ENCODE peak calls at places on chromosomes 11 and 22, in six cellular contexts. E, Q, J, G, O and P are unnamed samples.

GRCh38 chr22:37472418-37473006 is 13.7 kb downstream of the MFNG start:
- DNase-seq in E (peak; percentile 56), Q (peak; percentile 81), J (no peak), G (peak; percentile 49), O (peak; percentile 54), P (peak; percentile 69)

GRCh38 chr22:30471616-30472318 is at the start of gene SEC14L3:
- DNase-seq in E (no peak), Q (no peak), J (no peak), G (no peak), O (no peak), P (no peak)

GRCh38 chr11:2777396-2777795 is 77.6 kb upstream of the KCNQ1OT1 start:
- DNase-seq in E (peak; percentile 17), Q (no peak), J (no peak), G (peak; percentile 42), O (peak; percentile 60), P (no peak)

GRCh38 chr11:2325123-2325522 is 23.3 kb downstream of the TSPAN32 start:
- DNase-seq in E (no peak), Q (no peak), J (no peak), G (no peak), O (no peak), P (no peak)

GRCh38 chr11:25970726-25971508 is 361.0 kb upstream of the ANO3 start:
- DNase-seq in E (no peak), Q (peak; percentile 51), J (no peak), G (no peak), O (peak; percentile 33), P (no peak)

GRCh38 chr11:115912484-115912945 is 408.3 kb upstream of the CADM1 start:
- DNase-seq in E (peak; percentile 48), Q (peak; percentile 62), J (no peak), G (no peak), O (no peak), P (peak; percentile 46)

GRCh38 chr11:47248664-47249377 is at the start of gene ACP2:
- DNase-seq in E (peak; percentile 84), Q (peak; percentile 96), J (peak; percentile 79), G (peak; percentile 96), O (peak; percentile 83), P (peak; percentile 90)

GRCh38 chr11:113105584-113105983 is 144.4 kb downstream of the NCAM1 start:
- DNase-seq in E (no peak), Q (no peak), J (no peak), G (no peak), O (no peak), P (no peak)

GRCh38 chr11:62402226-62402625 is 16.6 kb upstream of the SCGB1A1 start:
- DNase-seq in E (no peak), Q (no peak), J (no peak), G (peak; percentile 57), O (no peak), P (no peak)

GRCh38 chr11:116913000-116913399 is 75.6 kb upstream of the APOA1 start:
- DNase-seq in E (no peak), Q (no peak), J (no peak), G (peak; percentile 90), O (peak; percentile 91), P (no peak)

GRCh38 chr22:20569059-20570058 is 61.9 kb downstream of the MED15 start:
- DNase-seq in E (peak; percentile 83), Q (no peak), J (peak; percentile 78), G (peak; percentile 99), O (peak; percentile 90), P (no peak)

GRCh38 chr22:37166675-37167066 is 17.0 kb upstream of the IL2RB start:
- DNase-seq in E (peak; percentile 87), Q (peak; percentile 84), J (no peak), G (peak; percentile 80), O (peak; percentile 75), P (peak; percentile 86)

DNA sequence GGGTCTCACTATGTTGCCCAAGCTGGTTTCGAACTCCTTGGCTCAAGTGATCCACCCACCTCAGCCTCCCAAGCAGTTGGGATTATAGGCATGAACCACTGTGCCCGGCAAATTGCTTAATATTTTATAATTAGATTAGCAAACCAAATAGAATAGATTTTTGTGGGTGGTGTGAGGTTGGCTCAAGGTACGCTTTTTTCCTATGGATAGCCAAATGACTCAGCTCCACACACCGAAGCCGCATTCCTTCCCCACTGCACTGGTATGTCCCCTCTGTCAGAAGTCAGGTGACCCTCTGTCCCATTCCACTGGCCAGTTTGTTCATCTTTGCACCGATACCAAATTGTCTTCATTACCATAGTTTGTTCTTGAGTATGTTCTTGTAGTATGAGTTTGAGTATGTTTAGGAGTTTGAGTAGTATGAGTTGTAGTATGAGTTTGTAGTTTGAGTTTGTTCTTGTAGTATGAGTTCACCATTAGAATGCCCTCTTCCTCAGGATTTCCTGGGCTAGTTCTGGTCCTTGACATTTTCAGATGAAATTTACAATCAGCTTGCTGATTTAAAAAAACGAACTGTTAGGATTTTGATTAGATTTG is 19.4 kb downstream of the SUSD2 start:
- DNase-seq in E (no peak), Q (no peak), J (peak; percentile 67), G (peak; percentile 74), O (peak; percentile 65), P (no peak)
- H3K4me2 ChIP-seq in E (no peak overlapping the region), Q (no peak overlapping the region), J (peak overlapping the region; percentile 90), G (peak overlapping the region; percentile 18), O (peak overlapping the region; percentile 31), P (no peak overlapping the region)

DNA sequence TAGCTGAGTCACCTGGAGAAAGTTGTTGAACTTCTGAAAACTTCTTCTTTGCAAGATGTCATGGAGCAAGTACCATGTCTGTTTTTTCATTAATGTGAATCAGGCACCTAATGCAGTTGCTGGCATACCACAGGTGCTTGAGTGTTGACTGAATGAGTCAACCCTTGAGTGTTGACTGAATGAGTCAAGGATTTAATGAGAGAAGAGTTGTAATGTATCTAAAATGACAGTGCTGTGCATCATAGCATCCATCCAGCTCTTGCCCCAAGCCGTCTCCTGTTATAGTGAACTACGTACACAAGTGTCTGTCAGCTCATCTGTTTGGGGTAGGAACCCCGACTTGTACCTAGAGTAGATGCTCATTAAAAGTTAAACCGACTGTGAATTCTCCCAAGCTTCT is 93.1 kb downstream of the CWC15 start:
- DNase-seq in E (no peak), Q (no peak), J (peak; percentile 41), G (peak; percentile 42), O (peak; percentile 99), P (no peak)
- TF ChIP-seq EZH2phosphoT487 in E (no peak), Q (no peak), J (no peak), G (no peak), O (no peak), P (no peak)

GRCh38 chr11:67628710-67629385 is 889 bp downstream of the NUDT8 start:
- DNase-seq in E (no peak), Q (no peak), J (no peak), G (no peak), O (no peak), P (no peak)
- H3K27ac ChIP-seq in E (no peak overlapping the region), Q (no peak overlapping the region), J (peak overlapping the region; percentile 96), G (no peak overlapping the region), O (no peak overlapping the region), P (no peak overlapping the region)

DNA sequence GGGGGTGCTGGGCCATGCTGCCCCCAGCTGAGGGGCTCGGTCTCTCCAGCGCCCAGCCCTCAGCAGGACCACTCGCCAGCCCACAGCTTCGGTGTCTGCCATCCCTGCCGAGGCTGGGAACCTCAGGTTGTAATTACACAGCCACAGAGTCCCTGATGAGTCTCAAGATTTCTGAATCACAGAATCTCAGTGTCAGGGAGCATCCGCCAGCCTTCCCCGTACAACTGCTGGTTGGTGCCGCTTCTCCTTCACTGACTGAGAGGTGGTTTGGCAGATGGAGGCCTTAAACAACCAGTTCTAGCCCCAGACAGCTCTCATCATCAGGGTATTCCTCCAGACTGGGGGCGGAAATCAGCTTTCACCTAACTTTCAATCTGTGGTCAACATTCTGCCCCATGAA is 13.7 kb downstream of the PHF21B start:
- DNase-seq in E (no peak), Q (no peak), J (no peak), G (no peak), O (no peak), P (no peak)
- H3K4me2 ChIP-seq in E (no peak overlapping the region), Q (peak overlapping the region; percentile 48), J (no peak overlapping the region), G (no peak overlapping the region), O (no peak overlapping the region), P (no peak overlapping the region)